ENCODE peak calls at places on chromosomes 5 and 9, in six cellular contexts. J, E, V, G, D and H are unnamed samples.

GRCh38 chr5:115456539-115456938 is 88.0 kb downstream of the FEM1C start:
- DNase-seq in J (no peak), E (no peak), V (no peak), G (no peak), D (no peak), H (no peak)

GRCh38 chr5:14490309-14490711 is 91.3 kb upstream of the OTULINL start:
- DNase-seq in J (no peak), E (no peak), V (no peak), G (no peak), D (no peak), H (no peak)

GRCh38 chr9:99818439-99818992 is 3.2 kb upstream of the NR4A3 start:
- DNase-seq in J (no peak), E (no peak), V (no peak), G (no peak), D (no peak), H (peak)

GRCh38 chr9:129109952-129110739 is 447 bp downstream of the CRAT start:
- DNase-seq in J (peak), E (peak), V (peak), G (peak), D (no peak), H (peak)

GRCh38 chr9:136324501-136325300 is 2.6 kb upstream of the GPSM1 start:
- DNase-seq in J (no peak), E (no peak), V (peak), G (no peak), D (no peak), H (no peak)

GRCh38 chr9:131543141-131543540 is 2.2 kb upstream of the PRRT1B start:
- DNase-seq in J (no peak), E (no peak), V (no peak), G (no peak), D (no peak), H (no peak)

GRCh38 chr9:92402359-92402758 is 2.0 kb downstream of the OGN start:
- DNase-seq in J (no peak), E (no peak), V (no peak), G (no peak), D (no peak), H (no peak)

GRCh38 chr9:79189511-79189924 is 382.2 kb upstream of the TLE4 start:
- DNase-seq in J (peak), E (no peak), V (no peak), G (peak), D (no peak), H (no peak)

GRCh38 chr5:10360686-10361085 is 7.2 kb downstream of the MARCHF6 start:
- DNase-seq in J (no peak), E (peak), V (no peak), G (no peak), D (no peak), H (no peak)

GRCh38 chr9:127566351-127567001 is 45.6 kb upstream of the STXBP1 start:
- DNase-seq in J (no peak), E (no peak), V (no peak), G (no peak), D (no peak), H (no peak)

GRCh38 chr5:95331358-95331757 is 46.5 kb upstream of the MCTP1 start:
- DNase-seq in J (no peak), E (no peak), V (no peak), G (no peak), D (no peak), H (no peak)

GRCh38 chr9:8030095-8030494 is 230.5 kb upstream of the DMAC1 start:
- DNase-seq in J (no peak), E (no peak), V (no peak), G (no peak), D (no peak), H (no peak)

GRCh38 chr5:114249838-114250237 is 112.0 kb upstream of the KCNN2 start:
- DNase-seq in J (peak), E (no peak), V (no peak), G (peak), D (no peak), H (peak)

GRCh38 chr5:178548751-178549150 is 41.4 kb downstream of the COL23A1 start:
- DNase-seq in J (peak), E (no peak), V (no peak), G (peak), D (no peak), H (no peak)

GRCh38 chr9:110996436-110997224 is 41.6 kb downstream of the LPAR1 start:
- DNase-seq in J (peak), E (no peak), V (no peak), G (peak), D (no peak), H (peak)

GRCh38 chr5:126624534-126624933 is 23.8 kb downstream of the PHAX start:
- DNase-seq in J (peak), E (no peak), V (no peak), G (peak), D (no peak), H (peak)

GRCh38 chr5:138032028-138032571 is 779 bp downstream of the FAM13B start:
- DNase-seq in J (peak), E (peak), V (no peak), G (peak), D (peak), H (peak)

GRCh38 chr5:24232929-24233328 is 411.8 kb downstream of the CDH10 start:
- DNase-seq in J (no peak), E (no peak), V (no peak), G (no peak), D (no peak), H (peak)

GRCh38 chr9:105154723-105155191 is 89.7 kb upstream of the SLC44A1 start:
- DNase-seq in J (peak), E (peak), V (no peak), G (peak), D (no peak), H (no peak)

GRCh38 chr5:10593531-10594181 is 29.8 kb downstream of the ANKRD33B start:
- DNase-seq in J (no peak), E (no peak), V (no peak), G (no peak), D (no peak), H (no peak)

GRCh38 chr5:175653763-175654162 is 4.1 kb upstream of the HRH2 start:
- DNase-seq in J (no peak), E (no peak), V (no peak), G (no peak), D (no peak), H (no peak)

GRCh38 chr9:68775003-68775730 is 70.1 kb downstream of the PIP5K1B start:
- DNase-seq in J (peak), E (no peak), V (no peak), G (peak), D (no peak), H (no peak)

GRCh38 chr5:132283423-132284043 is 10.7 kb upstream of the SLC22A4 start:
- DNase-seq in J (peak), E (peak), V (no peak), G (peak), D (no peak), H (no peak)

GRCh38 chr9:34825780-34826179 is 115.8 kb upstream of the CCL21 start:
- DNase-seq in J (no peak), E (no peak), V (no peak), G (no peak), D (no peak), H (no peak)

GRCh38 chr5:169637856-169638190 is 748 bp downstream of the DOCK2 start:
- DNase-seq in J (no peak), E (peak), V (no peak), G (no peak), D (no peak), H (no peak)

GRCh38 chr5:164959761-164960160 is 1454.3 kb downstream of the MAT2B start:
- DNase-seq in J (no peak), E (no peak), V (no peak), G (no peak), D (no peak), H (no peak)

GRCh38 chr5:79349047-79349446 is 113.1 kb downstream of the JMY start:
- DNase-seq in J (no peak), E (no peak), V (no peak), G (no peak), D (no peak), H (no peak)

GRCh38 chr9:78566948-78567675 is 270.2 kb downstream of the PSAT1 start:
- DNase-seq in J (peak), E (no peak), V (no peak), G (peak), D (no peak), H (peak)